ENCODE peak calls at places on chromosomes 12 and 14, in five cellular contexts. One of them, this sample, is unnamed.

GRCh38 chr12:91940826-91941225 is 204.8 kb downstream of the BTG1 start:
- DNase-seq in NCI-H460: no peak
- DNase-seq in activated CD8-positive, alpha-beta memory T cell treated with anti-CD3 and anti-CD28 coated beads for 1 hour: no peak
- DNase-seq in ovary: no peak
- DNase-seq in psoas muscle: no peak
- DNase-seq in this sample: no peak

GRCh38 chr12:12714276-12715001 is 2.7 kb upstream of the CDKN1B start:
- DNase-seq in NCI-H460: no peak
- DNase-seq in activated CD8-positive, alpha-beta memory T cell treated with anti-CD3 and anti-CD28 coated beads for 1 hour: no peak
- DNase-seq in ovary: peak
- DNase-seq in psoas muscle: no peak
- DNase-seq in this sample: peak

GRCh38 chr12:93122569-93123091 is 193.5 kb upstream of the EEA1 start:
- DNase-seq in activated CD8-positive, alpha-beta memory T cell treated with anti-CD3 and anti-CD28 coated beads for 1 hour: no peak
- DNase-seq in psoas muscle: no peak
- DNase-seq in ovary: no peak
- DNase-seq in NCI-H460: no peak
- DNase-seq in this sample: no peak

GRCh38 chr12:46208370-46208769 is 60.5 kb downstream of the SLC38A1 start:
- DNase-seq in ovary: no peak
- DNase-seq in NCI-H460: no peak
- DNase-seq in activated CD8-positive, alpha-beta memory T cell treated with anti-CD3 and anti-CD28 coated beads for 1 hour: no peak
- DNase-seq in psoas muscle: no peak
- DNase-seq in this sample: no peak

GRCh38 chr12:100801335-100801734 is 6.8 kb downstream of the ANO4 start:
- DNase-seq in ovary: no peak
- DNase-seq in psoas muscle: no peak
- DNase-seq in NCI-H460: no peak
- DNase-seq in activated CD8-positive, alpha-beta memory T cell treated with anti-CD3 and anti-CD28 coated beads for 1 hour: no peak
- DNase-seq in this sample: no peak

GRCh38 chr12:100557357-100557756 is 16.1 kb upstream of the GAS2L3 start:
- DNase-seq in psoas muscle: no peak
- DNase-seq in ovary: no peak
- DNase-seq in NCI-H460: no peak
- DNase-seq in activated CD8-positive, alpha-beta memory T cell treated with anti-CD3 and anti-CD28 coated beads for 1 hour: no peak
- DNase-seq in this sample: no peak

GRCh38 chr14:101464984-101465794 is 96.1 kb upstream of the DIO3 start:
- DNase-seq in ovary: peak
- DNase-seq in activated CD8-positive, alpha-beta memory T cell treated with anti-CD3 and anti-CD28 coated beads for 1 hour: no peak
- DNase-seq in NCI-H460: no peak
- DNase-seq in psoas muscle: no peak
- DNase-seq in this sample: no peak

GRCh38 chr12:101257357-101257756 is 22.5 kb upstream of the UTP20 start:
- DNase-seq in ovary: no peak
- DNase-seq in psoas muscle: no peak
- DNase-seq in activated CD8-positive, alpha-beta memory T cell treated with anti-CD3 and anti-CD28 coated beads for 1 hour: no peak
- DNase-seq in NCI-H460: no peak
- DNase-seq in this sample: no peak

GRCh38 chr12:94186461-94187237 is 38.3 kb downstream of the PLXNC1 start:
- DNase-seq in ovary: peak
- DNase-seq in NCI-H460: no peak
- DNase-seq in activated CD8-positive, alpha-beta memory T cell treated with anti-CD3 and anti-CD28 coated beads for 1 hour: no peak
- DNase-seq in psoas muscle: peak
- DNase-seq in this sample: peak

GRCh38 chr14:93115069-93115919 is 431 bp downstream of the ITPK1 start:
- DNase-seq in NCI-H460: peak
- DNase-seq in ovary: peak
- DNase-seq in psoas muscle: peak
- DNase-seq in activated CD8-positive, alpha-beta memory T cell treated with anti-CD3 and anti-CD28 coated beads for 1 hour: peak
- DNase-seq in this sample: peak

GRCh38 chr14:26290007-26290530 is 307.8 kb downstream of the NOVA1 start:
- DNase-seq in NCI-H460: no peak
- DNase-seq in psoas muscle: no peak
- DNase-seq in ovary: no peak
- DNase-seq in activated CD8-positive, alpha-beta memory T cell treated with anti-CD3 and anti-CD28 coated beads for 1 hour: no peak
- DNase-seq in this sample: no peak

GRCh38 chr14:105433161-105433605 is 13.6 kb downstream of the MTA1 start:
- DNase-seq in activated CD8-positive, alpha-beta memory T cell treated with anti-CD3 and anti-CD28 coated beads for 1 hour: no peak
- DNase-seq in NCI-H460: no peak
- DNase-seq in psoas muscle: no peak
- DNase-seq in ovary: no peak
- DNase-seq in this sample: no peak

GRCh38 chr12:112557954-112558630 is 139.3 kb downstream of the PTPN11 start:
- DNase-seq in ovary: no peak
- DNase-seq in psoas muscle: no peak
- DNase-seq in activated CD8-positive, alpha-beta memory T cell treated with anti-CD3 and anti-CD28 coated beads for 1 hour: no peak
- DNase-seq in NCI-H460: no peak
- DNase-seq in this sample: no peak

GRCh38 chr12:4114986-4115385 is 158.6 kb upstream of the CCND2 start:
- DNase-seq in NCI-H460: no peak
- DNase-seq in ovary: no peak
- DNase-seq in activated CD8-positive, alpha-beta memory T cell treated with anti-CD3 and anti-CD28 coated beads for 1 hour: no peak
- DNase-seq in psoas muscle: no peak
- DNase-seq in this sample: no peak

GRCh38 chr14:94036328-94037167 is 10.4 kb downstream of the OTUB2 start:
- DNase-seq in psoas muscle: peak
- DNase-seq in NCI-H460: peak
- DNase-seq in activated CD8-positive, alpha-beta memory T cell treated with anti-CD3 and anti-CD28 coated beads for 1 hour: peak
- DNase-seq in ovary: peak
- DNase-seq in this sample: peak

GRCh38 chr14:105065280-105066228 is at the start of gene GPR132:
- DNase-seq in ovary: no peak
- DNase-seq in activated CD8-positive, alpha-beta memory T cell treated with anti-CD3 and anti-CD28 coated beads for 1 hour: peak
- DNase-seq in NCI-H460: no peak
- DNase-seq in psoas muscle: peak
- DNase-seq in this sample: no peak

GRCh38 chr12:111024205-111024794 is 103.9 kb upstream of the MYL2 start:
- DNase-seq in ovary: no peak
- DNase-seq in NCI-H460: peak
- DNase-seq in psoas muscle: peak
- DNase-seq in activated CD8-positive, alpha-beta memory T cell treated with anti-CD3 and anti-CD28 coated beads for 1 hour: peak
- DNase-seq in this sample: peak

GRCh38 chr12:69534389-69534822 is 50.9 kb upstream of the CCT2 start:
- DNase-seq in ovary: peak
- DNase-seq in NCI-H460: no peak
- DNase-seq in psoas muscle: peak
- DNase-seq in activated CD8-positive, alpha-beta memory T cell treated with anti-CD3 and anti-CD28 coated beads for 1 hour: no peak
- DNase-seq in this sample: peak

GRCh38 chr14:22824711-22825359 is 4.9 kb upstream of the MRPL52 start:
- DNase-seq in NCI-H460: no peak
- DNase-seq in psoas muscle: no peak
- DNase-seq in activated CD8-positive, alpha-beta memory T cell treated with anti-CD3 and anti-CD28 coated beads for 1 hour: no peak
- DNase-seq in ovary: no peak
- DNase-seq in this sample: no peak

GRCh38 chr12:57616383-57617101 is 5.3 kb downstream of the ARHGEF25 start:
- DNase-seq in ovary: no peak
- DNase-seq in NCI-H460: no peak
- DNase-seq in psoas muscle: peak
- DNase-seq in activated CD8-positive, alpha-beta memory T cell treated with anti-CD3 and anti-CD28 coated beads for 1 hour: no peak
- DNase-seq in this sample: no peak

GRCh38 chr14:54935958-54936357 is 33.3 kb upstream of the GCH1 start:
- DNase-seq in activated CD8-positive, alpha-beta memory T cell treated with anti-CD3 and anti-CD28 coated beads for 1 hour: no peak
- DNase-seq in NCI-H460: no peak
- DNase-seq in psoas muscle: no peak
- DNase-seq in ovary: no peak
- DNase-seq in this sample: no peak

GRCh38 chr12:93526786-93527428 is 45.6 kb upstream of the SOCS2 start:
- DNase-seq in ovary: no peak
- DNase-seq in NCI-H460: no peak
- DNase-seq in psoas muscle: no peak
- DNase-seq in activated CD8-positive, alpha-beta memory T cell treated with anti-CD3 and anti-CD28 coated beads for 1 hour: no peak
- DNase-seq in this sample: no peak

GRCh38 chr12:45458854-45459807 is 243.2 kb downstream of the ANO6 start:
- DNase-seq in activated CD8-positive, alpha-beta memory T cell treated with anti-CD3 and anti-CD28 coated beads for 1 hour: no peak
- DNase-seq in NCI-H460: no peak
- DNase-seq in psoas muscle: no peak
- DNase-seq in ovary: no peak
- DNase-seq in this sample: no peak

GRCh38 chr14:104826858-104827172 is 25.9 kb downstream of the ZBTB42 start:
- DNase-seq in activated CD8-positive, alpha-beta memory T cell treated with anti-CD3 and anti-CD28 coated beads for 1 hour: no peak
- DNase-seq in ovary: no peak
- DNase-seq in psoas muscle: no peak
- DNase-seq in NCI-H460: no peak
- DNase-seq in this sample: no peak

GRCh38 chr14:55277972-55278740 is 6.9 kb downstream of the FBXO34 start:
- DNase-seq in activated CD8-positive, alpha-beta memory T cell treated with anti-CD3 and anti-CD28 coated beads for 1 hour: no peak
- DNase-seq in NCI-H460: no peak
- DNase-seq in ovary: no peak
- DNase-seq in psoas muscle: no peak
- DNase-seq in this sample: no peak

GRCh38 chr12:1836854-1837411 is 16.6 kb downstream of the LRTM2 start:
- DNase-seq in activated CD8-positive, alpha-beta memory T cell treated with anti-CD3 and anti-CD28 coated beads for 1 hour: no peak
- DNase-seq in psoas muscle: no peak
- DNase-seq in NCI-H460: no peak
- DNase-seq in ovary: no peak
- DNase-seq in this sample: peak

GRCh38 chr12:124862768-124863408 is 776 bp downstream of the SCARB1 start:
- DNase-seq in activated CD8-positive, alpha-beta memory T cell treated with anti-CD3 and anti-CD28 coated beads for 1 hour: no peak
- DNase-seq in NCI-H460: no peak
- DNase-seq in ovary: no peak
- DNase-seq in psoas muscle: no peak
- DNase-seq in this sample: no peak

GRCh38 chr14:81363746-81364400 is 36.3 kb downstream of the STON2 start:
- DNase-seq in ovary: no peak
- DNase-seq in psoas muscle: no peak
- DNase-seq in NCI-H460: no peak
- DNase-seq in activated CD8-positive, alpha-beta memory T cell treated with anti-CD3 and anti-CD28 coated beads for 1 hour: no peak
- DNase-seq in this sample: no peak

GRCh38 chr14:93316716-93317115 is 16.1 kb downstream of the BTBD7 start:
- DNase-seq in NCI-H460: no peak
- DNase-seq in activated CD8-positive, alpha-beta memory T cell treated with anti-CD3 and anti-CD28 coated beads for 1 hour: no peak
- DNase-seq in ovary: no peak
- DNase-seq in psoas muscle: no peak
- DNase-seq in this sample: no peak

GRCh38 chr14:102927878-102928411 is 5.5 kb downstream of the AMN start:
- DNase-seq in ovary: no peak
- DNase-seq in psoas muscle: no peak
- DNase-seq in NCI-H460: no peak
- DNase-seq in activated CD8-positive, alpha-beta memory T cell treated with anti-CD3 and anti-CD28 coated beads for 1 hour: no peak
- DNase-seq in this sample: peak